ENCODE peak calls at places on chromosomes 3 and 15, in eight cellular contexts. L, X, N, U, O, P, F and B are unnamed samples.

GRCh38 chr15:40942337-40942854 is 10.9 kb upstream of the CHAC1 start:
- DNase-seq in L (no peak), X (no peak), N (no peak), U (no peak), O (no peak), P (no peak), F (no peak), B (no peak)

GRCh38 chr3:17577795-17578520 is 164.5 kb downstream of the TBC1D5 start:
- DNase-seq in L (no peak), X (no peak), N (no peak), U (no peak), O (peak), P (no peak), F (no peak), B (no peak)

GRCh38 chr3:124816206-124816605 is 71.0 kb downstream of the ITGB5 start:
- DNase-seq in L (no peak), X (no peak), N (no peak), U (no peak), O (no peak), P (no peak), F (no peak), B (no peak)

GRCh38 chr15:59741274-59741906 is 52.3 kb upstream of the BNIP2 start:
- DNase-seq in L (no peak), X (peak), N (peak), U (no peak), O (no peak), P (no peak), F (peak), B (no peak)

GRCh38 chr3:45387636-45388348 is 584 bp upstream of the LARS2 start:
- DNase-seq in L (no peak), X (no peak), N (no peak), U (no peak), O (no peak), P (no peak), F (no peak), B (no peak)

GRCh38 chr3:179526482-179526881 is 36.2 kb upstream of the ACTL6A start:
- DNase-seq in L (no peak), X (no peak), N (no peak), U (no peak), O (no peak), P (no peak), F (no peak), B (no peak)

GRCh38 chr3:10205461-10206165 is 40.9 kb downstream of the IRAK2 start:
- DNase-seq in L (no peak), X (no peak), N (no peak), U (peak), O (no peak), P (no peak), F (peak), B (no peak)

GRCh38 chr3:133949438-133949837 is 53.8 kb upstream of the RAB6B start:
- DNase-seq in L (no peak), X (no peak), N (no peak), U (no peak), O (no peak), P (no peak), F (no peak), B (no peak)

GRCh38 chr3:184231671-184232070 is 2.3 kb downstream of the VWA5B2 start:
- DNase-seq in L (no peak), X (no peak), N (no peak), U (no peak), O (no peak), P (no peak), F (no peak), B (no peak)
- TF ChIP-seq CTCF in L (no peak), X (no peak), N (no peak), U (no peak), O (no peak), P (no peak), F (no peak), B (no peak)

GRCh38 chr15:83111149-83111548 is 3.7 kb downstream of the TM6SF1 start:
- DNase-seq in L (no peak), X (no peak), N (no peak), U (no peak), O (no peak), P (no peak), F (no peak), B (no peak)

GRCh38 chr15:83112959-83113299 is 5.5 kb downstream of the TM6SF1 start:
- DNase-seq in L (no peak), X (no peak), N (no peak), U (no peak), O (no peak), P (peak), F (no peak), B (no peak)

GRCh38 chr15:83114305-83114704 is 6.9 kb downstream of the TM6SF1 start:
- DNase-seq in L (no peak), X (no peak), N (no peak), U (no peak), O (no peak), P (no peak), F (no peak), B (no peak)

GRCh38 chr15:83113881-83114280 is 6.4 kb downstream of the TM6SF1 start:
- DNase-seq in L (no peak), X (no peak), N (no peak), U (no peak), O (no peak), P (no peak), F (no peak), B (no peak)

DNA sequence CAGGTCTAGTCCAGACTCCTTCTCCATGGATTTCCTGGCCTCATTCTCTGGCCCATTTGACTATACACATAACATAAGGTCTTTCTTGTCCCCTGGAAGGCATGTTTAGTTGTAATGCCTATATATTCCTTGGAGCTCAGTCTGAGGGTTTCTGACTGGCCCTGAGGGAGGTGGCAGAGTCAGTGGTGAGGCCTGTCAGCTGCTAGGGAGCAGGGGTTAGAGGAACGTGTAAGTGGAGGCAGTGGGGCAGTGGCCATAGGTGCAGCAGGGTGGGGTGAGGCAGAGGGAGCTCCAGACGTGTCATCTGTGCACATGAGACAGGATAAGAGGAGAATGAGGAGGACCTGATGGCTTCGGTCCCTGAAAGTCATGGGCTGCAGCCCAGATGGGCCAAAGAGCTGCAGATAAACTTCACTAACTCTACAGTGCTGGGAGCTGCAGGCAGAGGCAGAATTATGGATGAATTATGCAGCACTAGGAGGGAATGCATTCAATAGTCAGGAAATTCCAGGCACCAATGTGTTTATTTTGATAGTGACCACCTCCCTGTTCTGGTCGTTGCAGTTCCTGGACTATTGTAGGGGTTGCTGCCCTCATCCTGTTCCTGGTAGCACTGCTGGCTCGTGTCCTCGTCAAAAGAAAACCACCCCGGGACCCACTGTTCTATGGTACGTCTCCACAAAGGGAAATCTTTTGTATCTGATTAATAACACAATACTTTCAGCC is 5.0 kb downstream of the TM6SF1 start:
- DNase-seq in L (no peak), X (peak), N (no peak), U (no peak), O (no peak), P (no peak), F (no peak), B (no peak)
- TF ChIP-seq CTCF in L (no peak), X (no peak), N (no peak), U (no peak), O (no peak), P (no peak), F (no peak), B (no peak)

GRCh38 chr3:83048556-83048955 is 1287.1 kb upstream of the GBE1 start:
- DNase-seq in L (no peak), X (no peak), N (no peak), U (no peak), O (no peak), P (no peak), F (peak), B (no peak)
- TF ChIP-seq CTCF in L (no peak), X (no peak), N (no peak), U (no peak), O (no peak), P (no peak), F (no peak), B (no peak)

GRCh38 chr3:75294124-75294523 is 370.0 kb upstream of the FRG2C start:
- DNase-seq in L (peak), X (peak), N (peak), U (peak), O (no peak), P (peak), F (peak), B (no peak)
- TF ChIP-seq CTCF in L (peak), X (peak), N (peak), U (peak), O (peak), P (peak), F (peak), B (peak)

GRCh38 chr3:197378987-197379718 is 80.7 kb upstream of the DLG1 start:
- DNase-seq in L (no peak), X (no peak), N (no peak), U (no peak), O (no peak), P (no peak), F (no peak), B (peak)
- TF ChIP-seq CTCF in L (no peak), X (peak), N (no peak), U (no peak), O (no peak), P (no peak), F (no peak), B (peak)

GRCh38 chr15:82014989-82015388 is 30.8 kb downstream of the MEX3B start:
- DNase-seq in L (no peak), X (no peak), N (no peak), U (no peak), O (no peak), P (no peak), F (peak), B (no peak)
- TF ChIP-seq CTCF in L (no peak), X (no peak), N (no peak), U (no peak), O (no peak), P (no peak), F (no peak), B (no peak)

GRCh38 chr15:48221261-48221660 is 15.2 kb downstream of the SLC12A1 start:
- DNase-seq in L (no peak), X (no peak), N (no peak), U (no peak), O (no peak), P (no peak), F (no peak), B (no peak)

GRCh38 chr15:48222627-48223026 is 16.5 kb downstream of the SLC12A1 start:
- DNase-seq in L (no peak), X (no peak), N (no peak), U (no peak), O (no peak), P (no peak), F (no peak), B (no peak)

DNA sequence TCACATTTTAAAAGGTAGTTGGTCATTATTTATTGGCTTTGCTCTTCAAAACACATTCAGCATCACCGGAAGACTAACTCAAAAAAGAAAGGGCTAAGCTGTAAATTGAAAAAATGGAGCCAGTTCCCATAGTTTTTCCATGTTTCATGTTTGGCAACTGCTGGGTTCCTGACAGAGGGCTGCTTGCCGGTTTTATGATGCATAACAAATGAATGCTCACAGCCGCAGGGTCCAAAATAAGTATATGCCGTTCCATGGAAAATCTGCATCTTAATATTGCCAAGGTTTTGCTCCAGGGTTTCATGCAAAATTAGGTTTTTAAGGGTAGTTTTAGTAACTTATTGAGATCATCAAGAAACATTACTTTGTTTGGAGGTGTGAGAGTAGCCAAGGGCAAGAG is 15.8 kb downstream of the SLC12A1 start:
- DNase-seq in L (no peak), X (no peak), N (no peak), U (no peak), O (no peak), P (no peak), F (no peak), B (no peak)
- TF ChIP-seq CTCF in L (no peak), X (no peak), N (no peak), U (no peak), O (no peak), P (no peak), F (no peak), B (no peak)

GRCh38 chr3:101281616-101282015 is 38.8 kb downstream of the IMPG2 start:
- DNase-seq in L (no peak), X (no peak), N (no peak), U (no peak), O (no peak), P (no peak), F (no peak), B (no peak)
- TF ChIP-seq CTCF in L (no peak), X (no peak), N (no peak), U (no peak), O (no peak), P (no peak), F (no peak), B (no peak)

GRCh38 chr3:197949191-197949766 is 711 bp upstream of the RPL35A start:
- DNase-seq in L (no peak), X (no peak), N (no peak), U (no peak), O (no peak), P (no peak), F (no peak), B (no peak)

GRCh38 chr3:197951392-197951990 is 1.5 kb downstream of the RPL35A start:
- DNase-seq in L (no peak), X (no peak), N (no peak), U (no peak), O (no peak), P (no peak), F (no peak), B (no peak)

GRCh38 chr3:197952440-197952839 is 2.5 kb downstream of the RPL35A start:
- DNase-seq in L (no peak), X (no peak), N (no peak), U (no peak), O (no peak), P (no peak), F (no peak), B (no peak)

GRCh38 chr3:197950661-197951029 is 655 bp downstream of the RPL35A start:
- DNase-seq in L (no peak), X (no peak), N (no peak), U (no peak), O (no peak), P (no peak), F (no peak), B (no peak)

GRCh38 chr3:197949767-197950660 is at the start of gene RPL35A:
- DNase-seq in L (peak), X (peak), N (peak), U (peak), O (peak), P (peak), F (peak), B (peak)
- TF ChIP-seq CTCF in L (no peak), X (no peak), N (no peak), U (no peak), O (no peak), P (no peak), F (no peak), B (no peak)

GRCh38 chr15:77633913-77634265 is 1.2 kb upstream of the LINGO1 start:
- DNase-seq in L (no peak), X (no peak), N (peak), U (no peak), O (no peak), P (no peak), F (no peak), B (no peak)
- TF ChIP-seq CTCF in L (no peak), X (no peak), N (no peak), U (no peak), O (no peak), P (no peak), F (no peak), B (no peak)